ENCODE peak calls at places on chromosomes 6 and 20, in eight cellular contexts. I is breast epithelium, N is cardiac muscle cell, K is coronary artery, D is left lung, R is heart left ventricle, V is GM06990, U is upper lobe of right lung. W is an unnamed sample.

GRCh38 chr6:14804444-14805210 is 441.2 kb upstream of the JARID2 start:
- DNase-seq in I (peak; percentile 66), N (peak; percentile 96), K (peak; percentile 76), D (peak; percentile 82), R (peak; percentile 88), V (no peak), U (peak; percentile 77), W (no peak)

GRCh38 chr6:144351741-144352140 is 66.6 kb downstream of the UTRN start:
- DNase-seq in I (no peak), N (no peak), K (no peak), D (no peak), R (no peak), V (no peak), U (no peak), W (no peak)

GRCh38 chr6:138682722-138683521 is 90.6 kb upstream of the CCDC28A start:
- DNase-seq in I (no peak), N (peak; percentile 44), K (no peak), D (no peak), R (no peak), V (no peak), U (no peak), W (no peak)

GRCh38 chr20:7741866-7742265 is 198.4 kb downstream of the HAO1 start:
- DNase-seq in I (no peak), N (peak; percentile 13), K (no peak), D (no peak), R (no peak), V (no peak), U (no peak), W (no peak)

GRCh38 chr6:157656437-157657005 is 166.5 kb upstream of the SNX9 start:
- DNase-seq in I (no peak), N (no peak), K (no peak), D (no peak), R (no peak), V (no peak), U (peak; percentile 27), W (no peak)

GRCh38 chr6:111843347-111844147 is 29.7 kb downstream of the FYN start:
- DNase-seq in I (no peak), N (no peak), K (no peak), D (no peak), R (no peak), V (no peak), U (no peak), W (no peak)

GRCh38 chr6:73579389-73579788 is 58.6 kb upstream of the EEF1A1 start:
- DNase-seq in I (no peak), N (no peak), K (peak; percentile 74), D (no peak), R (no peak), V (peak; percentile 24), U (no peak), W (no peak)

GRCh38 chr6:105781248-105781647 is 304.9 kb upstream of the PRDM1 start:
- DNase-seq in I (no peak), N (no peak), K (no peak), D (no peak), R (no peak), V (no peak), U (no peak), W (no peak)

GRCh38 chr20:25579081-25579770 is 6.1 kb downstream of the NINL start:
- DNase-seq in I (no peak), N (no peak), K (no peak), D (peak; percentile 75), R (no peak), V (no peak), U (no peak), W (no peak)

GRCh38 chr6:43120938-43121913 is 45.1 kb downstream of the PTK7 start:
- DNase-seq in I (peak; percentile 71), N (peak; percentile 98), K (peak; percentile 92), D (no peak), R (peak; percentile 75), V (no peak), U (no peak), W (no peak)

GRCh38 chr6:5095236-5095635 is 10.1 kb downstream of the PPP1R3G start:
- DNase-seq in I (no peak), N (no peak), K (no peak), D (no peak), R (no peak), V (no peak), U (no peak), W (no peak)

GRCh38 chr6:53180678-53181077 is 32.0 kb upstream of the GCM1 start:
- DNase-seq in I (no peak), N (no peak), K (no peak), D (no peak), R (no peak), V (no peak), U (no peak), W (no peak)

DNA sequence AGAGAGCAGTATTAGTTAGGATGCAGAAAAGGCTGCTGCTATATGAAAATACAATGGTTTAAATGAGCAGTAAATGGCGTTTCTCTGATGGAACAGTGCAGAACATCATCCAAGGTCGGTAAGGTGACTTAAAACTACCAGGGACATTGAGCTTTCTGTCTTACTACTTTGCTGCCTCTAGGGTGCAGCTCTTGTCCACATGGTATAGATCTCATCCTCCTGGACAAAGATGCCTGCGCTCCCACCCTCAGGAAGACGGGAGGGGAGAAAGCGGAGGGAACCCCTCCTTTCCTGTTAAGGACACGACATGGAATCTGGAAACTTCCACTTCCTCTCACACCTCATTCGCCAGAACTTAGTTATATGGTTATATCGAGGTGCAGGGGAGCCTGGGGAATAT is 224.4 kb upstream of the TSHZ2 start:
- DNase-seq in I (no peak), N (peak; percentile 59), K (no peak), D (no peak), R (no peak), V (no peak), U (no peak), W (no peak)
- TF ChIP-seq CTCF in I (no peak), N (peak; percentile 53), K (no peak), D (peak; percentile 13), R (peak; percentile 46), V (peak; percentile 37), U (no peak), W (peak; percentile 34)

GRCh38 chr6:3239110-3239830 is 11.8 kb upstream of the TUBB2B start:
- DNase-seq in I (no peak), N (no peak), K (no peak), D (no peak), R (no peak), V (no peak), U (no peak), W (no peak)

GRCh38 chr6:3235486-3235885 is 8.0 kb upstream of the TUBB2B start:
- DNase-seq in I (no peak), N (no peak), K (no peak), D (no peak), R (no peak), V (peak; percentile 36), U (no peak), W (no peak)

GRCh38 chr6:3240595-3240994 is 13.1 kb upstream of the TUBB2B start:
- DNase-seq in I (no peak), N (no peak), K (no peak), D (no peak), R (no peak), V (no peak), U (no peak), W (no peak)

GRCh38 chr6:3235969-3236368 is 8.5 kb upstream of the TUBB2B start:
- DNase-seq in I (no peak), N (no peak), K (no peak), D (no peak), R (no peak), V (peak; percentile 38), U (no peak), W (no peak)

DNA sequence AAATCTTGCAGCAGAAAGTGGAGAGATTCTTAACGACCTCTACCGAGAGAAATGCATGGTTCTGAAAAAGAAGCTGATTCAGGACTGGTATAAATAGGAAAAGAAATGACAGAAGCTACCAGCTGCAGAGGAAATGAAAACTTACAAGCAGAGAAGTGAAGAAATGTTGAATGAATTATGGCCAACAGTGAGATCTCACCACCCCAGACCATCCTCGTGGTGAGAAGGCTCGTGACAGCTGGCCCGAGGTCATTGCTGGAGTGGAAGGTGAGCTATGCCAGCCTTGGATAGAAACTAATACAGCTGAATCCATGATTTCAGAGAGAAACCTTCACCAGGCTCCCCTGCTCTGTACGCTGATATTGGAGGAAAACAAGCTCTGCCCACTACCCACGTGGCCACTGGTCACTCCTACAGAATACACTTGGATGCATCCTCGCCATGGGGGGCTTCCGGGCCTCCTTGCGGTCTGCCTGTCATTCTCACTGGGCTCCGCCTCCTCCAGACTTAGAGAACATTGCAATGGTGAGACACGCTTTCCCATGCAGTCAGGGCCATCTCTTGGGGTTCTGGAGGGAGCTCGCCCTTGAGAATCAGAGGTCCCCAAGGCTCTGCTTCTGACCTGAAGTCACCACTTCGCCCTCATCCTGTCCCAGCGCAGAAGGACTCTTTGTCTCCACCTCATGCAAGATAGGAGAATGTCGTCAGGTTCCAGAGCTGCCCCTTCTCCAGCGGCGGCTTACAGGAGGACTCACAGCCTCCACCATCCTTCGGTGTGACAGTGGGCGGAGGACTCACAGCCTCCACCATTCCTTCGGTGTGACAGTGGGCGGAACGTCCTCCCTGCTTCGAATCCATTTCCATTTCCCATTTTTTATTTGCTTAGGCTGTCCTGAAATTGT is 10.6 kb upstream of the TUBB2B start:
- DNase-seq in I (no peak), N (no peak), K (no peak), D (no peak), R (no peak), V (no peak), U (no peak), W (no peak)
- TF ChIP-seq CTCF in I (no peak), N (no peak), K (no peak), D (no peak), R (no peak), V (no peak), U (no peak), W (no peak)

DNA sequence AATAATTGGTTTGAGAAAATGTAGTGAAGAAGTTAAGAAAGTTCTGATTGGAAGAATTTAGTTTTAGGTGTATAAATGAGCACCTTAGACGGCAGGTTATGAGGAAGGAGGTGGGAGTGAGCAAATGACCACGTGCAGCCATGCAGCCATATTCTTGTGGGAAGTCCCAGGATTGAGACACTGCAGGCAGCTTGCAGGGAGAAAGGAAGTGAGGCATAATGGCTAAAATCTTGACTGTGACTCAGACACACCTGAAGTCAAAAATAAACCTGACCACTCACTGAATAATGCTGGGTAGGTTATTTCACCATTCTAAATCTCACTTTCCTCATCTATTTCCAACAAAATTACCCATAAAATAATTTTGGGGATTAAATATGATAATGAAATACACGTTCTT is 16.6 kb downstream of the DSE start:
- DNase-seq in I (no peak), N (peak; percentile 68), K (no peak), D (no peak), R (no peak), V (no peak), U (no peak), W (no peak)
- TF ChIP-seq CTCF in I (no peak), N (no peak), K (no peak), D (no peak), R (no peak), V (no peak), U (no peak), W (no peak)

DNA sequence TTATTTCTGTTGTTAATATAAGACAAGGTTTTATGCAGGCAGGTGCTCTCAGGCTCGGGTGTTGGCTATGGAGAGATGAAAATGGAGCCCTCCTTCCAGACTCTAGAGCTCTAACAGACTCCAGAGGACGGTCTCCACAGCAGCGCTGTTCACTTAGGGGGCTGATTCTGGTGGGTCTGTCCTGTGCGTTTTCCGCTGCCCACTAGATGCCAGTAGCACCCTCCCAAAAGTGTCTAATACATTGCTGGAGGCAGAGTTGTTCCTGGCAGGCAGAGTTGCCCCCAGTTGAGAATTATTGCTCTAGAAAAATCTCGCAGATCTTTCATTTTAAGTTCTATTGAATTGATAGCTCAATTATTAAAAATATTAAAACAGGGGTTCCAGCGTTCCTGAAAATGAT is 109.9 kb downstream of the MAP3K4 start:
- DNase-seq in I (no peak), N (no peak), K (no peak), D (no peak), R (no peak), V (no peak), U (no peak), W (no peak)
- TF ChIP-seq CTCF in I (no peak), N (peak; percentile 20), K (no peak), D (no peak), R (peak; percentile 14), V (peak; percentile 33), U (peak; percentile 14), W (peak; percentile 48)

W was measured in progenitor cell of endocrine pancreas.